ENCODE peak calls at places on chromosomes 3 and 15, in five cellular contexts. One of them, this sample, is unnamed.
A peak's percentile ranks its signal among the peaks of the same experiment; 100 is the strongest.

GRCh38 chr15:75891895-75892294 is 11.8 kb upstream of the FBXO22 start:
- DNase-seq in IMR-90: peak; percentile 96
- DNase-seq in testis: no peak
- DNase-seq in uterus: no peak
- DNase-seq in A549: peak; percentile 27
- DNase-seq in this sample: no peak

GRCh38 chr3:56869157-56869889 is 67.6 kb upstream of the ARHGEF3 start:
- DNase-seq in A549: no peak
- DNase-seq in IMR-90: peak; percentile 53
- DNase-seq in testis: no peak
- DNase-seq in uterus: no peak
- DNase-seq in this sample: no peak

GRCh38 chr3:40404591-40405198 is 17.7 kb downstream of the ENTPD3 start:
- DNase-seq in A549: no peak
- DNase-seq in uterus: no peak
- DNase-seq in testis: no peak
- DNase-seq in IMR-90: no peak
- DNase-seq in this sample: no peak

GRCh38 chr15:88627463-88627862 is 6.3 kb downstream of the AEN start:
- DNase-seq in A549: no peak
- DNase-seq in uterus: no peak
- DNase-seq in testis: no peak
- DNase-seq in IMR-90: no peak
- DNase-seq in this sample: no peak

GRCh38 chr15:25171111-25171811 is 216.5 kb downstream of the SNRPN start:
- DNase-seq in IMR-90: no peak
- DNase-seq in testis: no peak
- DNase-seq in uterus: no peak
- DNase-seq in A549: no peak
- DNase-seq in this sample: peak; percentile 1

GRCh38 chr15:63708141-63708772 is 111.1 kb downstream of the FBXL22 start:
- DNase-seq in IMR-90: no peak
- DNase-seq in testis: no peak
- DNase-seq in uterus: no peak
- DNase-seq in A549: no peak
- DNase-seq in this sample: no peak

GRCh38 chr15:65952425-65953053 is 83.2 kb downstream of the RAB11A start:
- DNase-seq in uterus: no peak
- DNase-seq in IMR-90: peak; percentile 65
- DNase-seq in A549: peak; percentile 58
- DNase-seq in testis: peak; percentile 68
- DNase-seq in this sample: peak; percentile 19

GRCh38 chr15:75023194-75024101 is at the start of gene PPCDC:
- DNase-seq in testis: peak; percentile 99
- DNase-seq in uterus: peak; percentile 97
- DNase-seq in IMR-90: peak; percentile 92
- DNase-seq in A549: peak; percentile 97
- DNase-seq in this sample: peak; percentile 98

GRCh38 chr3:66808891-66809578 is 189.1 kb upstream of the KBTBD8 start:
- DNase-seq in A549: no peak
- DNase-seq in uterus: no peak
- DNase-seq in testis: peak; percentile 28
- DNase-seq in IMR-90: no peak
- DNase-seq in this sample: no peak

GRCh38 chr3:126932188-126932931 is 50.6 kb upstream of the PLXNA1 start:
- DNase-seq in uterus: no peak
- DNase-seq in IMR-90: peak; percentile 75
- DNase-seq in testis: no peak
- DNase-seq in A549: no peak
- DNase-seq in this sample: peak; percentile 48

GRCh38 chr15:20407553-20407952 is 134.0 kb downstream of the GOLGA6L6 start:
- DNase-seq in IMR-90: no peak
- DNase-seq in uterus: no peak
- DNase-seq in A549: no peak
- DNase-seq in testis: no peak
- DNase-seq in this sample: no peak

GRCh38 chr3:120688121-120688520 is 6.1 kb upstream of the HGD start:
- DNase-seq in IMR-90: peak; percentile 79
- DNase-seq in testis: no peak
- DNase-seq in A549: no peak
- DNase-seq in uterus: no peak
- DNase-seq in this sample: no peak

DNA sequence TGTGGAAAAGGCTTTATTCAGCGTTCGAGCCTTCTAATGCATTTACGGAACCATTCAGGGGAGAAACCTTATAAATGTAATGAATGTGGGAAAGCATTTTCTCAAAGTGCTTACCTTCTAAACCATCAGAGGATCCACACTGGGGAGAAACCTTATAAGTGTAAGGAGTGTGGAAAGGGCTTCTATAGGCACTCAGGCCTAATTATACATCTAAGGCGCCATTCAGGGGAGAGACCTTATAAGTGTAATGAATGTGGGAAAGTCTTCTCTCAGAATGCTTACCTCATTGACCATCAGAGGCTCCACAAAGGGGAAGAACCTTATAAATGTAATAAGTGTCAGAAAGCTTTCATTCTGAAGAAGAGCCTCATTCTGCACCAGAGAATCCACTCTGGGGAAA is 6.2 kb upstream of the ZNF35 start:
- DNase-seq in A549: no peak
- DNase-seq in IMR-90: no peak
- DNase-seq in uterus: no peak
- DNase-seq in testis: no peak
- DNase-seq in this sample: no peak
- H3K9me3 ChIP-seq in A549: peaks cover 75% of the 10 kb centered on the region
- H3K9me3 ChIP-seq in IMR-90: peaks cover 38% of the 10 kb centered on the region
- H3K9me3 ChIP-seq in uterus: peaks cover 32% of the 10 kb centered on the region
- H3K9me3 ChIP-seq in testis: no peaks in the 10 kb centered on the region
- H3K9me3 ChIP-seq in this sample: no peaks in the 10 kb centered on the region

GRCh38 chr15:67189326-67190051 is 65.0 kb downstream of the AAGAB start:
- DNase-seq in A549: no peak
- DNase-seq in uterus: peak; percentile 94
- DNase-seq in testis: peak; percentile 87
- DNase-seq in IMR-90: peak; percentile 10
- DNase-seq in this sample: peak; percentile 31
- TF ChIP-seq POLR2A in A549: no peak
- TF ChIP-seq POLR2A in uterus: no peak
- TF ChIP-seq POLR2A in testis: no peak
- TF ChIP-seq POLR2A in IMR-90: no peak
- TF ChIP-seq POLR2A in this sample: no peak

GRCh38 chr15:68629519-68630204 is 50.9 kb downstream of the CORO2B start:
- DNase-seq in testis: no peak
- DNase-seq in uterus: no peak
- DNase-seq in A549: no peak
- DNase-seq in IMR-90: no peak
- DNase-seq in this sample: peak; percentile 46

GRCh38 chr15:68630836-68631235 is 52.0 kb downstream of the CORO2B start:
- DNase-seq in IMR-90: no peak
- DNase-seq in A549: no peak
- DNase-seq in testis: no peak
- DNase-seq in uterus: no peak
- DNase-seq in this sample: no peak

GRCh38 chr15:68632101-68632500 is 53.3 kb downstream of the CORO2B start:
- DNase-seq in IMR-90: no peak
- DNase-seq in A549: no peak
- DNase-seq in testis: no peak
- DNase-seq in uterus: no peak
- DNase-seq in this sample: no peak

GRCh38 chr15:68631621-68632051 is 52.8 kb downstream of the CORO2B start:
- DNase-seq in A549: no peak
- DNase-seq in uterus: no peak
- DNase-seq in testis: no peak
- DNase-seq in IMR-90: no peak
- DNase-seq in this sample: peak; percentile 53

GRCh38 chr15:68630205-68630555 is 51.4 kb downstream of the CORO2B start:
- DNase-seq in uterus: no peak
- DNase-seq in IMR-90: no peak
- DNase-seq in testis: no peak
- DNase-seq in A549: no peak
- DNase-seq in this sample: no peak
- H3K4me1 ChIP-seq in uterus: no peaks in the 10 kb centered on the region
- H3K4me1 ChIP-seq in IMR-90: peaks cover 23% of the 10 kb centered on the region
- H3K4me1 ChIP-seq in testis: no peaks in the 10 kb centered on the region
- H3K4me1 ChIP-seq in A549: no peaks in the 10 kb centered on the region
- H3K4me1 ChIP-seq in this sample: peaks cover 25% of the 10 kb centered on the region

GRCh38 chr3:185242642-185243041 is 11.2 kb downstream of the EHHADH start:
- DNase-seq in testis: no peak
- DNase-seq in A549: no peak
- DNase-seq in uterus: no peak
- DNase-seq in IMR-90: no peak
- DNase-seq in this sample: no peak
- H3K9me3 ChIP-seq in testis: no peaks in the 10 kb centered on the region
- H3K9me3 ChIP-seq in A549: peaks cover 8% of the 10 kb centered on the region
- H3K9me3 ChIP-seq in uterus: peaks cover 6% of the 10 kb centered on the region
- H3K9me3 ChIP-seq in IMR-90: peaks cover 2% of the 10 kb centered on the region
- H3K9me3 ChIP-seq in this sample: no peaks in the 10 kb centered on the region

DNA sequence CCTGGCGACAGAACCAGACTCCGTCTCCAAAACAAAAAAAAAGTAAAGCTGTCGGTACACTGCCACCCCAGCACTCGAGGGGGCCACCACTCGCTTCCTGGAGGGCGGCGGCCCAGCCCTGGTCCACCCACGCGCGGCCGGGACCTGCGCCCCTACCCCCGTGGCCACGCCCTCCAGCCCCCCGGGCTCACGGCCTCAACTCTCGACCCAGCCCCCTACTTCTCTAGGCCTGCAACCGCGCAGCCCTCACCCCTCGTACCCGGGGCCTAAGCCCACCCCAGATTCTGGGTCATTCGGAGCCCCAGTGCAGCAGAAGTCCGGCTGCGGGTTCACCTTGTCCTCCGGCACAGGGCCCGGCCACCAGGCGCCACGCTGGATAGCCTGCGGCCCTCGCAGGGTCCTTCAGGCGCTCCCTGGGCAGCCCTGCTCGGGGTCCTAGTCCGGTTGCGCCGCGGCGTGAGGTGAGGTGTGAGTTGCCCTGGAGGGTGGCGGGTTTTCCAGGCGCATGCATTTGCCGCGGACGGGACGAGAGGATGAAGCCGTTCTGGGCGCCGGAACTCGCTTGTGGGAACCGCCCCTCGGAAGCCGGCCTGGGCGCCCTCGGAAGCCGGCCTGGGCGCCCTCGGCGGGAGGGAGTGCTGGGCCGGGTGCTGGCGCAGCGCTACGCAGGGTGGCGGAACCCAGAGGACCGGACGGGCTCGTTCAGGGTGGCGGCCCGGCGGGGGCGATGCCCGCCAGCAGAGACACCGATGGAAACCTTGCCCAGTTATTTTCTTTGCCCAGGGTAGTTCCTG is 32.2 kb downstream of the SPINK8 start:
- DNase-seq in uterus: peak; percentile 86
- DNase-seq in A549: peak; percentile 89
- DNase-seq in testis: peak; percentile 95
- DNase-seq in IMR-90: peak; percentile 84
- DNase-seq in this sample: peak; percentile 94
- TF ChIP-seq POLR2A in uterus: peak; percentile 76
- TF ChIP-seq POLR2A in A549: peak; percentile 56
- TF ChIP-seq POLR2A in testis: no peak
- TF ChIP-seq POLR2A in IMR-90: peak; percentile 79
- TF ChIP-seq POLR2A in this sample: peak; percentile 81

DNA sequence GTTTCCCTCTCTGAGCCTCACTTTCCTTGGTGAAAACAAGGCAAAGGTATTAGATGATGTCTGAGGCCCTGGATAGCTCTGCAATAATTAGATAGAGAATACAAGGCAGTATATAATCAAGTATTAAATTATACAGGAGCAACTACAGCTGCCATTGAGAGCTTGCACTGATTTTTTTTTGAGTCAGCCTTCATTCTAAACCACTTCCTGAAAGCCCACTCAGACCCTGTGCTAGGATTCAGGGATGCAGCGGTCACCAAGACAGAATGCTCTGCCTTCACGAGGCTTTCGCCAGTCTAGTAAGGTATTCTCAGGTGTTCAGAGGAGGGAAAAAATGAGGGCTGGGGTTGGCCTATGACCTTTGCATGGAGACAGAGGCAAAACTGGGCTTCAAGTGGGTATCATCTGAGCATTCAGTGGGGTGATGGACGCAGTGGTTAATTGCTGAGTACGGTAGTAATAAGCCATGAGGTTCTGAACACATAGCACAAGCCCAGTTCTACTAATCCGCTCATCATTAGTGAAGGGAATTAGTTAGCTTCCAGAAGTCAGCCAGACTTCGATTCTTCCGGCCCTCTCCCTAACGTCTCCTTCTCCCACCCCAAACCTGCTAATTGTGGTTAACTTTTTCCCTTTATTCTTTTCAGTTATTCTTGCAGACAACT is 3.6 kb downstream of the VGLL4 start:
- DNase-seq in testis: no peak
- DNase-seq in IMR-90: peak; percentile 37
- DNase-seq in uterus: no peak
- DNase-seq in A549: no peak
- DNase-seq in this sample: no peak
- H3K4me1 ChIP-seq in testis: peaks cover 64% of the 10 kb centered on the region
- H3K4me1 ChIP-seq in IMR-90: peaks cover 32% of the 10 kb centered on the region
- H3K4me1 ChIP-seq in uterus: peaks cover 19% of the 10 kb centered on the region
- H3K4me1 ChIP-seq in A549: peaks cover 29% of the 10 kb centered on the region
- H3K4me1 ChIP-seq in this sample: peaks cover 65% of the 10 kb centered on the region

DNA sequence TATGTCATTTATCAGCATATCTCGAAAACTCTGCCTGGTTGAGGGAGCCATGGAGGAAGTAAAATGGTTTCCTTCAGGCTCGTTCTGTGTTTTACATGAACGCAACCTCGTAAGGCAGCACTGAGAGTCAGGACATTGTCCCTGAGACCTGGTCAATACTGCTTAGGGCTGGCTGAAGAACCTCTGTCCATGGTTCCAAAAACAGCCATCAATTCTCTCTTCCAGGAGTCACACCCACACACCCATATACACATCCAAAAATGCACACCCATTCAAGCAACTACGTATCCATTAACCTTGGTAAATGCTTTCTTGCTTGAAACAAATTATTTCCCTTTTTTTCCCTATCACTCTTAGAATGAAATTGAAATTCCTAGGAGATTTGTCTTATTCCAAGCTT is 91.0 kb upstream of the CHL1 start:
- DNase-seq in IMR-90: no peak
- DNase-seq in uterus: no peak
- DNase-seq in testis: no peak
- DNase-seq in A549: no peak
- DNase-seq in this sample: no peak
- H3K9me3 ChIP-seq in IMR-90: no peaks in the 10 kb centered on the region
- H3K9me3 ChIP-seq in uterus: no peaks in the 10 kb centered on the region
- H3K9me3 ChIP-seq in testis: no peaks in the 10 kb centered on the region
- H3K9me3 ChIP-seq in A549: no peaks in the 10 kb centered on the region
- H3K9me3 ChIP-seq in this sample: no peaks in the 10 kb centered on the region